ENCODE peak calls at places on chromosomes 6 and 20, in four cellular contexts. N, M, Y and I are unnamed samples.

GRCh38 chr6:170139531-170139930 is 151.3 kb downstream of the DLL1 start:
- DNase-seq in N (no peak), M (no peak), Y (no peak), I (no peak)

GRCh38 chr6:144722214-144722737 is 437.1 kb downstream of the UTRN start:
- DNase-seq in N (no peak), M (no peak), Y (no peak), I (no peak)

GRCh38 chr20:59788196-59788735 is 145.2 kb downstream of the SYCP2 start:
- DNase-seq in N (no peak), M (no peak), Y (no peak), I (no peak)

GRCh38 chr6:37051138-37052026 is 45.9 kb downstream of the FGD2 start:
- DNase-seq in N (peak), M (peak), Y (peak), I (peak)

GRCh38 chr20:50251992-50252491 is 61.4 kb downstream of the CEBPB start:
- DNase-seq in N (no peak), M (no peak), Y (no peak), I (no peak)

GRCh38 chr20:47529840-47530239 is 28.2 kb downstream of the NCOA3 start:
- DNase-seq in N (no peak), M (no peak), Y (no peak), I (no peak)

GRCh38 chr6:108853077-108853476 is 4.9 kb downstream of the ARMC2 start:
- DNase-seq in N (no peak), M (no peak), Y (no peak), I (no peak)

GRCh38 chr20:46552460-46553420 is 2.3 kb upstream of the OCSTAMP start:
- DNase-seq in N (peak), M (no peak), Y (no peak), I (no peak)

GRCh38 chr6:113733386-113733785 is 123.8 kb upstream of the MARCKS start:
- DNase-seq in N (no peak), M (no peak), Y (no peak), I (no peak)